ENCODE peak calls at places on chromosomes 13 and 19, in eight cellular contexts. Y is NCI-H1105 treated with DMSO at 0.1 percent for 48 hours, G is psoas muscle, S is WTC11, T is EL, P is tibial artery, C is HEK293T, V is M059J. W is an unnamed sample.

GRCh38 chr19:42284066-42284501 is 15.0 kb downstream of the CIC start:
- DNase-seq in C (peak; percentile 87), V (peak; percentile 64), S (peak; percentile 62), Y (peak; percentile 59), T (peak; percentile 84), P (peak; percentile 93), G (peak; percentile 93), W (peak; percentile 50)

GRCh38 chr13:76823969-76824368 is 62.2 kb downstream of the KCTD12 start:
- DNase-seq in S (no peak), T (no peak), C (no peak), G (no peak), V (no peak), Y (no peak), P (no peak), W (no peak)

GRCh38 chr19:13885826-13886365 is 9.0 kb downstream of the NANOS3 start:
- DNase-seq in C (no peak), V (no peak), G (no peak), S (no peak), T (no peak), P (no peak), Y (no peak), W (no peak)

GRCh38 chr19:36876993-36877938 is 26.6 kb downstream of the ZNF345 start:
- DNase-seq in P (no peak), S (no peak), T (peak; percentile 1), C (no peak), Y (no peak), G (no peak), V (no peak), W (no peak)

GRCh38 chr13:99654076-99654475 is 152.8 kb downstream of the TM9SF2 start:
- DNase-seq in P (no peak), C (no peak), T (no peak), V (no peak), S (no peak), Y (no peak), G (no peak), W (no peak)

GRCh38 chr13:79803939-79804487 is 323.1 kb downstream of the NDFIP2 start:
- DNase-seq in T (no peak), C (no peak), S (no peak), P (no peak), Y (no peak), G (no peak), V (no peak), W (no peak)

GRCh38 chr13:40452741-40453665 is 213.4 kb downstream of the FOXO1 start:
- DNase-seq in Y (no peak), T (peak; percentile 40), V (peak; percentile 39), S (no peak), G (no peak), C (no peak), P (no peak), W (no peak)

GRCh38 chr13:113405481-113406300 is 41.8 kb upstream of the GRTP1 start:
- DNase-seq in G (peak; percentile 75), T (no peak), C (no peak), P (peak; percentile 59), Y (peak; percentile 92), V (no peak), S (no peak), W (no peak)

GRCh38 chr19:7619671-7620441 is 9.5 kb downstream of the XAB2 start:
- DNase-seq in G (peak; percentile 48), T (no peak), V (no peak), S (no peak), C (no peak), Y (no peak), P (no peak), W (no peak)

GRCh38 chr19:30036154-30037129 is 94.4 kb downstream of the URI1 start:
- DNase-seq in G (no peak), C (no peak), P (no peak), T (peak; percentile 62), S (no peak), V (peak; percentile 55), Y (no peak), W (no peak)

GRCh38 chr13:66214467-66214866 is 1015.7 kb downstream of the PCDH9 start:
- DNase-seq in S (no peak), G (no peak), C (no peak), V (no peak), T (no peak), Y (no peak), P (no peak), W (no peak)

GRCh38 chr19:34976611-34977010 is 12.6 kb upstream of the ZNF792 start:
- DNase-seq in G (no peak), P (peak; percentile 19), Y (no peak), C (no peak), V (no peak), T (no peak), S (no peak), W (no peak)

GRCh38 chr19:14916848-14917247 is 24.4 kb upstream of the OR7C2 start:
- DNase-seq in C (peak; percentile 14), G (no peak), V (peak; percentile 2), Y (no peak), T (no peak), P (no peak), S (no peak), W (no peak)

GRCh38 chr13:100131863-100132574 is 43.1 kb downstream of the PCCA start:
- DNase-seq in G (no peak), P (no peak), S (no peak), Y (no peak), T (peak; percentile 85), V (peak; percentile 93), C (peak; percentile 32), W (no peak)

GRCh38 chr13:36134632-36135031 is 3.5 kb upstream of the DCLK1 start:
- DNase-seq in P (no peak), C (no peak), T (no peak), Y (no peak), G (no peak), S (no peak), V (no peak), W (no peak)

GRCh38 chr13:61094865-61095264 is 320.8 kb downstream of the PCDH20 start:
- DNase-seq in P (no peak), V (no peak), C (no peak), S (no peak), T (no peak), G (no peak), Y (no peak), W (no peak)

GRCh38 chr13:36973621-36974268 is 25.4 kb downstream of the ALG5 start:
- DNase-seq in C (no peak), V (no peak), S (no peak), Y (no peak), G (no peak), T (no peak), P (no peak), W (no peak)

GRCh38 chr13:75906315-75906714 is 270.2 kb downstream of the LMO7 start:
- DNase-seq in T (no peak), P (no peak), S (peak; percentile 15), V (no peak), G (no peak), Y (no peak), C (no peak), W (no peak)

GRCh38 chr19:38665950-38666661 is 18.7 kb downstream of the ACTN4 start:
- DNase-seq in P (peak; percentile 84), T (peak; percentile 96), S (peak; percentile 80), V (peak; percentile 94), G (peak; percentile 75), C (no peak), Y (no peak), W (no peak)

GRCh38 chr13:20134732-20135131 is 26.1 kb downstream of the GJA3 start:
- DNase-seq in Y (no peak), C (no peak), T (no peak), V (no peak), G (no peak), S (no peak), P (no peak), W (no peak)

GRCh38 chr13:42354246-42355117 is 82.5 kb downstream of the AKAP11 start:
- DNase-seq in T (peak; percentile 39), S (peak; percentile 15), P (no peak), G (no peak), V (peak; percentile 62), C (no peak), Y (no peak), W (no peak)

GRCh38 chr13:78786399-78786879 is 127.5 kb upstream of the OBI1 start:
- DNase-seq in V (no peak), G (no peak), P (no peak), Y (peak; percentile 31), C (no peak), T (no peak), S (no peak), W (no peak)

W was measured in NCI-H524.